ENCODE peak calls at places on chromosomes 11 and 22, in five cellular contexts. G is stimulated activated CD4-positive, alpha-beta T cell treated with anti-CD3 and anti-CD28 coated beads, Interleukin-15, amount 100 ng/mL, for 24 hours; V is AG20443; S is EH; E is RPMI7951. D is an unnamed sample.

GRCh38 chr11:54558919-54559318 is 44.9 kb downstream of the OR4C46 start:
- DNase-seq in E (no peak), S (no peak), V (no peak), G (no peak), D (no peak)

GRCh38 chr22:43326342-43326825 is 16.8 kb downstream of the SCUBE1 start:
- DNase-seq in E (no peak), S (no peak), G (no peak), V (no peak), D (no peak)

GRCh38 chr11:64001552-64002427 is 15.6 kb downstream of the OTUB1 start:
- DNase-seq in S (peak), V (no peak), G (no peak), E (peak), D (peak)

GRCh38 chr11:32830413-32830738 is 649 bp downstream of the PRRG4 start:
- DNase-seq in V (no peak), G (no peak), S (no peak), E (peak), D (no peak)

GRCh38 chr11:105151936-105152554 is 12.5 kb upstream of the CARD18 start:
- DNase-seq in V (no peak), G (no peak), S (peak), E (no peak), D (no peak)

GRCh38 chr11:128776088-128776433 is 82.2 kb downstream of the FLI1 start:
- DNase-seq in G (peak), V (no peak), E (no peak), S (no peak), D (no peak)

GRCh38 chr22:28438183-28438778 is 241.4 kb downstream of the TTC28 start:
- DNase-seq in S (no peak), E (no peak), G (no peak), V (no peak), D (no peak)

GRCh38 chr11:61281581-61282250 is 13.4 kb downstream of the VWCE start:
- DNase-seq in S (peak), E (no peak), V (peak), G (peak), D (peak)

GRCh38 chr11:65573391-65574146 is 1.2 kb downstream of the FAM89B start:
- DNase-seq in E (no peak), S (no peak), V (no peak), G (peak), D (peak)

GRCh38 chr11:58928082-58928574 is 11.2 kb upstream of the GLYATL1 start:
- DNase-seq in S (peak), V (no peak), E (peak), G (no peak), D (no peak)

GRCh38 chr11:116348226-116348625 is 424.6 kb downstream of the BUD13 start:
- DNase-seq in G (no peak), V (no peak), E (no peak), S (no peak), D (no peak)

GRCh38 chr11:60455531-60456042 is at the start of gene MS4A1:
- DNase-seq in G (no peak), E (no peak), V (no peak), S (no peak), D (no peak)

GRCh38 chr11:129374993-129375721 is 491 bp upstream of the BARX2 start:
- DNase-seq in V (peak), G (peak), S (no peak), E (no peak), D (no peak)

GRCh38 chr11:59178401-59178800 is 6.5 kb downstream of the DTX4 start:
- DNase-seq in G (no peak), V (no peak), E (no peak), S (peak), D (no peak)

GRCh38 chr11:76459299-76459698 is 14.5 kb downstream of the EMSY start:
- DNase-seq in E (peak), V (peak), G (no peak), S (peak), D (no peak)

GRCh38 chr11:97361812-97362378 is 972.1 kb downstream of the JRKL start:
- DNase-seq in G (no peak), S (no peak), V (no peak), E (peak), D (no peak)

GRCh38 chr11:17389205-17389956 is 922 bp upstream of the KCNJ11 start:
- DNase-seq in G (peak), V (peak), E (no peak), S (peak), D (peak)

GRCh38 chr11:98300777-98301176 is 720.0 kb upstream of the CNTN5 start:
- DNase-seq in G (no peak), E (no peak), V (no peak), S (no peak), D (no peak)

GRCh38 chr11:26947379-26947844 is 46.5 kb upstream of the FIBIN start:
- DNase-seq in E (peak), G (no peak), V (peak), S (peak), D (peak)